ENCODE peak calls at places on chromosome 16, in eight cellular contexts. One of them, this sample, is unnamed.

GRCh38 chr16:17466876-17467275 is 3.9 kb downstream of the XYLT1 start:
- DNase-seq in iris pigment epithelial cell: no peak
- DNase-seq in HEK293T: no peak
- DNase-seq in mucosa of gallbladder: no peak
- DNase-seq in cardiac fibroblast: no peak
- DNase-seq in cardiac septum: no peak
- DNase-seq in B cell: no peak
- DNase-seq in AG08396: no peak
- DNase-seq in this sample: no peak

GRCh38 chr16:88880226-88881051 is 14.0 kb upstream of the PABPN1L start:
- DNase-seq in iris pigment epithelial cell: no peak
- DNase-seq in HEK293T: no peak
- DNase-seq in mucosa of gallbladder: no peak
- DNase-seq in cardiac fibroblast: no peak
- DNase-seq in cardiac septum: no peak
- DNase-seq in B cell: no peak
- DNase-seq in AG08396: no peak
- DNase-seq in this sample: no peak

GRCh38 chr16:27752241-27752640 is 202.3 kb downstream of the KATNIP start:
- DNase-seq in iris pigment epithelial cell: no peak
- DNase-seq in HEK293T: no peak
- DNase-seq in mucosa of gallbladder: no peak
- DNase-seq in cardiac fibroblast: no peak
- DNase-seq in cardiac septum: no peak
- DNase-seq in B cell: no peak
- DNase-seq in AG08396: no peak
- DNase-seq in this sample: no peak

GRCh38 chr16:53692146-53692545 is 11.5 kb downstream of the RPGRIP1L start:
- DNase-seq in iris pigment epithelial cell: no peak
- DNase-seq in HEK293T: no peak
- DNase-seq in mucosa of gallbladder: no peak
- DNase-seq in cardiac fibroblast: peak; percentile 44
- DNase-seq in cardiac septum: no peak
- DNase-seq in B cell: no peak
- DNase-seq in AG08396: no peak
- DNase-seq in this sample: no peak

GRCh38 chr16:29806096-29806579 is at the start of gene MAZ:
- DNase-seq in iris pigment epithelial cell: no peak
- DNase-seq in HEK293T: no peak
- DNase-seq in mucosa of gallbladder: no peak
- DNase-seq in cardiac fibroblast: no peak
- DNase-seq in cardiac septum: no peak
- DNase-seq in B cell: peak; percentile 92
- DNase-seq in AG08396: no peak
- DNase-seq in this sample: peak; percentile 92

GRCh38 chr16:87854053-87854906 is 15.0 kb downstream of the SLC7A5 start:
- DNase-seq in iris pigment epithelial cell: no peak
- DNase-seq in HEK293T: no peak
- DNase-seq in mucosa of gallbladder: no peak
- DNase-seq in cardiac fibroblast: no peak
- DNase-seq in cardiac septum: no peak
- DNase-seq in B cell: no peak
- DNase-seq in AG08396: no peak
- DNase-seq in this sample: no peak

GRCh38 chr16:88451586-88452484 is 1.2 kb upstream of the ZFPM1 start:
- DNase-seq in iris pigment epithelial cell: no peak
- DNase-seq in HEK293T: no peak
- DNase-seq in mucosa of gallbladder: no peak
- DNase-seq in cardiac fibroblast: no peak
- DNase-seq in cardiac septum: no peak
- DNase-seq in B cell: no peak
- DNase-seq in AG08396: no peak
- DNase-seq in this sample: no peak

GRCh38 chr16:62545039-62545438 is 508.8 kb upstream of the CDH8 start:
- DNase-seq in iris pigment epithelial cell: no peak
- DNase-seq in HEK293T: no peak
- DNase-seq in mucosa of gallbladder: no peak
- DNase-seq in cardiac fibroblast: no peak
- DNase-seq in cardiac septum: no peak
- DNase-seq in B cell: no peak
- DNase-seq in AG08396: no peak
- DNase-seq in this sample: no peak

GRCh38 chr16:14600164-14600563 is 29.9 kb downstream of the PARN start:
- DNase-seq in iris pigment epithelial cell: peak; percentile 49
- DNase-seq in HEK293T: peak; percentile 15
- DNase-seq in mucosa of gallbladder: no peak
- DNase-seq in cardiac fibroblast: peak; percentile 61
- DNase-seq in cardiac septum: no peak
- DNase-seq in B cell: peak; percentile 23
- DNase-seq in AG08396: peak; percentile 32
- DNase-seq in this sample: no peak

GRCh38 chr16:508884-509736 is 18.4 kb upstream of the CAPN15 start:
- DNase-seq in iris pigment epithelial cell: peak; percentile 58
- DNase-seq in HEK293T: no peak
- DNase-seq in mucosa of gallbladder: peak; percentile 55
- DNase-seq in cardiac fibroblast: peak; percentile 21
- DNase-seq in cardiac septum: no peak
- DNase-seq in B cell: no peak
- DNase-seq in AG08396: no peak
- DNase-seq in this sample: no peak

GRCh38 chr16:56910654-56911539 is 21.0 kb upstream of the HERPUD1 start:
- DNase-seq in iris pigment epithelial cell: peak; percentile 81
- DNase-seq in HEK293T: no peak
- DNase-seq in mucosa of gallbladder: peak; percentile 21
- DNase-seq in cardiac fibroblast: peak; percentile 86
- DNase-seq in cardiac septum: no peak
- DNase-seq in B cell: no peak
- DNase-seq in AG08396: no peak
- DNase-seq in this sample: no peak

GRCh38 chr16:16020291-16020690 is 70.9 kb downstream of the ABCC1 start:
- DNase-seq in iris pigment epithelial cell: no peak
- DNase-seq in HEK293T: no peak
- DNase-seq in mucosa of gallbladder: no peak
- DNase-seq in cardiac fibroblast: no peak
- DNase-seq in cardiac septum: no peak
- DNase-seq in B cell: no peak
- DNase-seq in AG08396: no peak
- DNase-seq in this sample: no peak

GRCh38 chr16:51880776-51881175 is 666.2 kb downstream of the TOX3 start:
- DNase-seq in iris pigment epithelial cell: peak; percentile 95
- DNase-seq in HEK293T: no peak
- DNase-seq in mucosa of gallbladder: no peak
- DNase-seq in cardiac fibroblast: peak; percentile 67
- DNase-seq in cardiac septum: no peak
- DNase-seq in B cell: no peak
- DNase-seq in AG08396: peak; percentile 41
- DNase-seq in this sample: no peak

GRCh38 chr16:72878301-72879269 is 169.3 kb downstream of the ZFHX3 start:
- DNase-seq in iris pigment epithelial cell: peak; percentile 90
- DNase-seq in HEK293T: no peak
- DNase-seq in mucosa of gallbladder: peak; percentile 31
- DNase-seq in cardiac fibroblast: peak; percentile 88
- DNase-seq in cardiac septum: no peak
- DNase-seq in B cell: no peak
- DNase-seq in AG08396: no peak
- DNase-seq in this sample: no peak

GRCh38 chr16:88411951-88412576 is 29.3 kb downstream of the ZNF469 start:
- DNase-seq in iris pigment epithelial cell: no peak
- DNase-seq in HEK293T: no peak
- DNase-seq in mucosa of gallbladder: no peak
- DNase-seq in cardiac fibroblast: no peak
- DNase-seq in cardiac septum: no peak
- DNase-seq in B cell: no peak
- DNase-seq in AG08396: no peak
- DNase-seq in this sample: no peak

GRCh38 chr16:66933776-66934137 is 445 bp downstream of the CIAO2B start:
- DNase-seq in iris pigment epithelial cell: no peak
- DNase-seq in HEK293T: no peak
- DNase-seq in mucosa of gallbladder: no peak
- DNase-seq in cardiac fibroblast: no peak
- DNase-seq in cardiac septum: no peak
- DNase-seq in B cell: no peak
- DNase-seq in AG08396: no peak
- DNase-seq in this sample: no peak

GRCh38 chr16:82460761-82461160 is 166.0 kb upstream of the CDH13 start:
- DNase-seq in iris pigment epithelial cell: no peak
- DNase-seq in HEK293T: no peak
- DNase-seq in mucosa of gallbladder: no peak
- DNase-seq in cardiac fibroblast: no peak
- DNase-seq in cardiac septum: no peak
- DNase-seq in B cell: no peak
- DNase-seq in AG08396: no peak
- DNase-seq in this sample: no peak

GRCh38 chr16:5056347-5056746 is 9.4 kb downstream of the C16orf89 start:
- DNase-seq in iris pigment epithelial cell: no peak
- DNase-seq in HEK293T: peak; percentile 74
- DNase-seq in mucosa of gallbladder: no peak
- DNase-seq in cardiac fibroblast: no peak
- DNase-seq in cardiac septum: peak; percentile 14
- DNase-seq in B cell: peak; percentile 39
- DNase-seq in AG08396: peak; percentile 46
- DNase-seq in this sample: peak; percentile 66

GRCh38 chr16:72532896-72533295 is 360.9 kb upstream of the PMFBP1 start:
- DNase-seq in iris pigment epithelial cell: peak; percentile 30
- DNase-seq in HEK293T: no peak
- DNase-seq in mucosa of gallbladder: no peak
- DNase-seq in cardiac fibroblast: peak; percentile 38
- DNase-seq in cardiac septum: no peak
- DNase-seq in B cell: no peak
- DNase-seq in AG08396: no peak
- DNase-seq in this sample: no peak

GRCh38 chr16:50696575-50697420 is 3.4 kb downstream of the NOD2 start:
- DNase-seq in iris pigment epithelial cell: peak; percentile 69
- DNase-seq in HEK293T: no peak
- DNase-seq in mucosa of gallbladder: peak; percentile 90
- DNase-seq in cardiac fibroblast: peak; percentile 47
- DNase-seq in cardiac septum: peak; percentile 93
- DNase-seq in B cell: peak; percentile 33
- DNase-seq in AG08396: peak; percentile 56
- DNase-seq in this sample: peak; percentile 86

GRCh38 chr16:58148526-58148925 is 19.3 kb upstream of the CFAP20 start:
- DNase-seq in iris pigment epithelial cell: no peak
- DNase-seq in HEK293T: no peak
- DNase-seq in mucosa of gallbladder: no peak
- DNase-seq in cardiac fibroblast: no peak
- DNase-seq in cardiac septum: no peak
- DNase-seq in B cell: no peak
- DNase-seq in AG08396: no peak
- DNase-seq in this sample: no peak

GRCh38 chr16:81175325-81175891 is 63.1 kb upstream of the BCO1 start:
- DNase-seq in iris pigment epithelial cell: peak; percentile 81
- DNase-seq in HEK293T: no peak
- DNase-seq in mucosa of gallbladder: no peak
- DNase-seq in cardiac fibroblast: peak; percentile 62
- DNase-seq in cardiac septum: no peak
- DNase-seq in B cell: no peak
- DNase-seq in AG08396: peak; percentile 60
- DNase-seq in this sample: no peak

GRCh38 chr16:83717814-83718213 is 90.0 kb upstream of the HSBP1 start:
- DNase-seq in iris pigment epithelial cell: peak; percentile 47
- DNase-seq in HEK293T: no peak
- DNase-seq in mucosa of gallbladder: no peak
- DNase-seq in cardiac fibroblast: peak; percentile 16
- DNase-seq in cardiac septum: no peak
- DNase-seq in B cell: no peak
- DNase-seq in AG08396: no peak
- DNase-seq in this sample: no peak

GRCh38 chr16:6038966-6039530 is 941.5 kb upstream of the EEF2KMT start:
- DNase-seq in iris pigment epithelial cell: no peak
- DNase-seq in HEK293T: no peak
- DNase-seq in mucosa of gallbladder: no peak
- DNase-seq in cardiac fibroblast: no peak
- DNase-seq in cardiac septum: no peak
- DNase-seq in B cell: no peak
- DNase-seq in AG08396: no peak
- DNase-seq in this sample: no peak

GRCh38 chr16:9607512-9608230 is 516.2 kb downstream of the HAPSTR1 start:
- DNase-seq in iris pigment epithelial cell: no peak
- DNase-seq in HEK293T: no peak
- DNase-seq in mucosa of gallbladder: no peak
- DNase-seq in cardiac fibroblast: no peak
- DNase-seq in cardiac septum: no peak
- DNase-seq in B cell: no peak
- DNase-seq in AG08396: no peak
- DNase-seq in this sample: no peak

GRCh38 chr16:58462997-58463891 is 36.7 kb upstream of the NDRG4 start:
- DNase-seq in iris pigment epithelial cell: no peak
- DNase-seq in HEK293T: peak; percentile 55
- DNase-seq in mucosa of gallbladder: no peak
- DNase-seq in cardiac fibroblast: no peak
- DNase-seq in cardiac septum: no peak
- DNase-seq in B cell: peak; percentile 23
- DNase-seq in AG08396: peak; percentile 45
- DNase-seq in this sample: peak; percentile 65

GRCh38 chr16:62280556-62280955 is 244.3 kb upstream of the CDH8 start:
- DNase-seq in iris pigment epithelial cell: no peak
- DNase-seq in HEK293T: no peak
- DNase-seq in mucosa of gallbladder: no peak
- DNase-seq in cardiac fibroblast: no peak
- DNase-seq in cardiac septum: no peak
- DNase-seq in B cell: no peak
- DNase-seq in AG08396: no peak
- DNase-seq in this sample: no peak

GRCh38 chr16:3152022-3152272 is 17.1 kb downstream of the ZNF213 start:
- DNase-seq in iris pigment epithelial cell: no peak
- DNase-seq in HEK293T: no peak
- DNase-seq in mucosa of gallbladder: no peak
- DNase-seq in cardiac fibroblast: no peak
- DNase-seq in cardiac septum: no peak
- DNase-seq in B cell: peak; percentile 41
- DNase-seq in AG08396: no peak
- DNase-seq in this sample: no peak

GRCh38 chr16:50300942-50301625 is 34.7 kb downstream of the ADCY7 start:
- DNase-seq in iris pigment epithelial cell: peak; percentile 84
- DNase-seq in HEK293T: no peak
- DNase-seq in mucosa of gallbladder: no peak
- DNase-seq in cardiac fibroblast: no peak
- DNase-seq in cardiac septum: peak; percentile 73
- DNase-seq in B cell: no peak
- DNase-seq in AG08396: peak; percentile 71
- DNase-seq in this sample: no peak

GRCh38 chr16:73096510-73096909 is 48.6 kb upstream of the ZFHX3 start:
- DNase-seq in iris pigment epithelial cell: no peak
- DNase-seq in HEK293T: no peak
- DNase-seq in mucosa of gallbladder: no peak
- DNase-seq in cardiac fibroblast: no peak
- DNase-seq in cardiac septum: no peak
- DNase-seq in B cell: no peak
- DNase-seq in AG08396: no peak
- DNase-seq in this sample: no peak

GRCh38 chr16:48408688-48409087 is 23.5 kb upstream of the SIAH1 start:
- DNase-seq in iris pigment epithelial cell: peak; percentile 89
- DNase-seq in HEK293T: no peak
- DNase-seq in mucosa of gallbladder: peak; percentile 48
- DNase-seq in cardiac fibroblast: peak; percentile 80
- DNase-seq in cardiac septum: no peak
- DNase-seq in B cell: no peak
- DNase-seq in AG08396: peak; percentile 49
- DNase-seq in this sample: no peak

GRCh38 chr16:79690159-79690558 is 89.6 kb upstream of the MAF start:
- DNase-seq in iris pigment epithelial cell: no peak
- DNase-seq in HEK293T: no peak
- DNase-seq in mucosa of gallbladder: no peak
- DNase-seq in cardiac fibroblast: no peak
- DNase-seq in cardiac septum: no peak
- DNase-seq in B cell: no peak
- DNase-seq in AG08396: no peak
- DNase-seq in this sample: no peak

GRCh38 chr16:87457051-87457611 is 35.7 kb downstream of the ZCCHC14 start:
- DNase-seq in iris pigment epithelial cell: peak; percentile 62
- DNase-seq in HEK293T: no peak
- DNase-seq in mucosa of gallbladder: no peak
- DNase-seq in cardiac fibroblast: peak; percentile 38
- DNase-seq in cardiac septum: peak; percentile 5
- DNase-seq in B cell: no peak
- DNase-seq in AG08396: peak; percentile 49
- DNase-seq in this sample: no peak

GRCh38 chr16:29809031-29809747 is 2.8 kb upstream of the PRRT2 start:
- DNase-seq in iris pigment epithelial cell: no peak
- DNase-seq in HEK293T: no peak
- DNase-seq in mucosa of gallbladder: no peak
- DNase-seq in cardiac fibroblast: no peak
- DNase-seq in cardiac septum: no peak
- DNase-seq in B cell: no peak
- DNase-seq in AG08396: no peak
- DNase-seq in this sample: no peak

This sample was measured in GM20000.